ENCODE peak calls at places on chromosomes 12 and 14, in four cellular contexts. U is GM23338, H is IMR-90, N is HEK293T. A is an unnamed sample.

GRCh38 chr14:77043984-77044485 is 15.5 kb upstream of the IRF2BPL start:
- DNase-seq in U (no peak), H (no peak), N (no peak), A (no peak)

GRCh38 chr12:76445469-76445868 is 97.3 kb upstream of the BBS10 start:
- DNase-seq in U (no peak), H (peak; percentile 21), N (no peak), A (peak; percentile 9)

GRCh38 chr12:107684990-107685359 is 624 bp upstream of the PWP1 start:
- DNase-seq in U (peak; percentile 81), H (peak; percentile 35), N (peak; percentile 36), A (peak; percentile 12)

GRCh38 chr14:105152794-105153241 is 15.8 kb downstream of the JAG2 start:
- DNase-seq in U (no peak), H (no peak), N (no peak), A (no peak)

GRCh38 chr14:61099221-61099835 is 118.3 kb downstream of the SLC38A6 start:
- DNase-seq in U (no peak), H (peak; percentile 63), N (no peak), A (no peak)

GRCh38 chr14:53668861-53669260 is 287.8 kb downstream of the BMP4 start:
- DNase-seq in U (no peak), H (peak; percentile 10), N (no peak), A (peak; percentile 38)

GRCh38 chr12:12018454-12018853 is 52.3 kb upstream of the BCL2L14 start:
- DNase-seq in U (no peak), H (peak; percentile 58), N (no peak), A (peak; percentile 29)

GRCh38 chr12:6426882-6427671 is 17.7 kb upstream of the CD27 start:
- DNase-seq in U (no peak), H (no peak), N (no peak), A (no peak)

GRCh38 chr12:47504775-47505446 is 200.9 kb downstream of the RPAP3 start:
- DNase-seq in U (no peak), H (peak; percentile 82), N (no peak), A (peak; percentile 80)

GRCh38 chr12:47737936-47738335 is 12.6 kb upstream of the ENDOU start:
- DNase-seq in U (no peak), H (no peak), N (no peak), A (no peak)

GRCh38 chr12:121668750-121669524 is 517 bp downstream of the MORN3 start:
- DNase-seq in U (peak; percentile 92), H (peak; percentile 36), N (no peak), A (peak; percentile 37)

GRCh38 chr12:43662736-43663135 is 95.9 kb downstream of the PUS7L start:
- DNase-seq in U (no peak), H (no peak), N (no peak), A (no peak)

GRCh38 chr12:62933871-62934798 is 815 bp downstream of the PPM1H start:
- DNase-seq in U (peak; percentile 68), H (peak; percentile 4), N (peak; percentile 52), A (peak; percentile 57)

GRCh38 chr14:89767861-89768268 is 186.7 kb downstream of the EFCAB11 start:
- DNase-seq in U (peak; percentile 88), H (peak; percentile 63), N (peak; percentile 41), A (peak; percentile 61)

GRCh38 chr14:20857630-20858261 is 33.4 kb upstream of the RNASE3 start:
- DNase-seq in U (peak; percentile 87), H (peak; percentile 34), N (peak; percentile 73), A (peak; percentile 45)

GRCh38 chr12:125403145-125403789 is 338.0 kb downstream of the AACS start:
- DNase-seq in U (peak; percentile 95), H (peak; percentile 6), N (peak; percentile 53), A (peak; percentile 13)

GRCh38 chr12:9702239-9702638 is 30.7 kb downstream of the CLECL1 start:
- DNase-seq in U (no peak), H (no peak), N (no peak), A (no peak)

GRCh38 chr12:53101931-53102781 is 1.1 kb upstream of the SOAT2 start:
- DNase-seq in U (no peak), H (no peak), N (no peak), A (no peak)

GRCh38 chr12:639566-639965 is 23.7 kb downstream of the NINJ2 start:
- DNase-seq in U (no peak), H (no peak), N (no peak), A (no peak)

GRCh38 chr12:49874142-49874897 is 29.4 kb downstream of the FAIM2 start:
- DNase-seq in U (no peak), H (peak; percentile 21), N (no peak), A (no peak)

GRCh38 chr14:35403085-35403396 is 1.5 kb downstream of the NFKBIA start:
- DNase-seq in U (no peak), H (peak; percentile 58), N (no peak), A (peak; percentile 33)

GRCh38 chr12:77323778-77324415 is 258.5 kb upstream of the E2F7 start:
- DNase-seq in U (no peak), H (no peak), N (no peak), A (no peak)

GRCh38 chr14:21070083-21070609 is at the start of gene ARHGEF40:
- DNase-seq in U (peak; percentile 60), H (peak; percentile 33), N (peak; percentile 65), A (peak; percentile 63)

A was measured in EL.